ENCODE peak calls at places on chromosome 17, in four cellular contexts. T is HepG2, P is H1, Z is GM12878. D is an unnamed sample.

GRCh38 chr17:68694791-68695485 is 93.8 kb upstream of the FAM20A start:
- DNase-seq in T (no peak), P (no peak), Z (no peak), D (no peak)

GRCh38 chr17:57391076-57391825 is 134.9 kb downstream of the MSI2 start:
- DNase-seq in T (no peak), Z (no peak), P (no peak), D (no peak)

GRCh38 chr17:49859991-49860953 is 12.4 kb upstream of the TAC4 start:
- DNase-seq in Z (no peak), T (peak), P (no peak), D (no peak)

GRCh38 chr17:82212331-82213250 is at the start of gene CCDC57:
- DNase-seq in T (peak), P (peak), Z (no peak), D (peak)

GRCh38 chr17:80114758-80115157 is 13.4 kb downstream of the GAA start:
- DNase-seq in Z (no peak), P (no peak), T (no peak), D (no peak)

GRCh38 chr17:164536-165235 is 16.8 kb downstream of the DOC2B start:
- DNase-seq in T (peak), Z (no peak), P (peak), D (peak)

GRCh38 chr17:63995626-63996025 is 2.5 kb upstream of the PRR29 start:
- DNase-seq in Z (no peak), T (no peak), P (no peak), D (no peak)

GRCh38 chr17:1730345-1731193 is 6.1 kb downstream of the WDR81 start:
- DNase-seq in Z (no peak), P (no peak), T (no peak), D (peak)

GRCh38 chr17:82973456-82974135 is 105.8 kb upstream of the METRNL start:
- DNase-seq in P (no peak), Z (no peak), T (no peak), D (no peak)

GRCh38 chr17:82848022-82848592 is 8.3 kb upstream of the ZNF750 start:
- DNase-seq in Z (no peak), T (peak), P (no peak), D (no peak)

GRCh38 chr17:27593857-27594255 is 37.1 kb upstream of the LGALS9 start:
- DNase-seq in Z (no peak), T (no peak), P (no peak), D (no peak)

GRCh38 chr17:3641717-3642486 is 5.3 kb downstream of the CTNS start:
- DNase-seq in P (no peak), Z (no peak), T (peak), D (no peak)

GRCh38 chr17:49565948-49566491 is 9.7 kb upstream of the NXPH3 start:
- DNase-seq in T (no peak), P (no peak), Z (no peak), D (no peak)

GRCh38 chr17:2899911-2900310 is 103.7 kb downstream of the RAP1GAP2 start:
- DNase-seq in P (no peak), T (no peak), Z (no peak), D (no peak)

GRCh38 chr17:38728290-38728831 is 1.8 kb upstream of the CISD3 start:
- DNase-seq in Z (peak), T (no peak), P (no peak), D (no peak)

GRCh38 chr17:6456321-6456720 is 12.1 kb downstream of the PIMREG start:
- DNase-seq in Z (no peak), P (no peak), T (no peak), D (no peak)

GRCh38 chr17:45436625-45437460 is 4.2 kb upstream of the ARHGAP27 start:
- DNase-seq in T (no peak), P (no peak), Z (no peak), D (no peak)

GRCh38 chr17:46273541-46274236 is 21.2 kb upstream of the LRRC37A start:
- DNase-seq in P (peak), T (no peak), Z (no peak), D (no peak)

GRCh38 chr17:45030733-45031132 is 20.7 kb downstream of the DCAKD start:
- DNase-seq in Z (no peak), T (peak), P (no peak), D (no peak)

GRCh38 chr17:43945074-43945824 is 3.0 kb upstream of the PPY start:
- DNase-seq in Z (no peak), P (no peak), T (no peak), D (no peak)

GRCh38 chr17:66570353-66571195 is 264.3 kb upstream of the CACNG5 start:
- DNase-seq in P (no peak), Z (no peak), T (no peak), D (no peak)

GRCh38 chr17:68972119-68972704 is 17.0 kb upstream of the ABCA8 start:
- DNase-seq in Z (no peak), T (peak), P (no peak), D (no peak)

GRCh38 chr17:28745777-28746473 is 2.1 kb downstream of the TRAF4 start:
- DNase-seq in T (no peak), Z (no peak), P (peak), D (no peak)

GRCh38 chr17:10268005-10268404 is 69.6 kb upstream of the GAS7 start:
- DNase-seq in Z (no peak), P (no peak), T (no peak), D (no peak)

GRCh38 chr17:80362428-80363119 is 52.4 kb upstream of the ENDOV start:
- DNase-seq in T (no peak), P (no peak), Z (no peak), D (peak)

GRCh38 chr17:76907352-76907751 is 39.1 kb downstream of the MGAT5B start:
- DNase-seq in T (no peak), Z (no peak), P (no peak), D (no peak)

GRCh38 chr17:4858880-4859260 is 25.7 kb downstream of the MINK1 start:
- DNase-seq in P (no peak), T (no peak), Z (no peak), D (no peak)
- TF ChIP-seq SRF in P (no peak), T (no peak), Z (no peak), D (no peak)

GRCh38 chr17:75614006-75614405 is 19.2 kb upstream of the SMIM5 start:
- DNase-seq in P (no peak), Z (no peak), T (no peak), D (peak)
- TF ChIP-seq CBX5 in P (no peak), Z (no peak), T (no peak), D (no peak)

GRCh38 chr17:37212184-37212583 is 163.6 kb upstream of the C17orf78 start:
- DNase-seq in P (no peak), Z (no peak), T (no peak), D (no peak)
- TF ChIP-seq SRF in P (no peak), Z (no peak), T (no peak), D (no peak)

DNA sequence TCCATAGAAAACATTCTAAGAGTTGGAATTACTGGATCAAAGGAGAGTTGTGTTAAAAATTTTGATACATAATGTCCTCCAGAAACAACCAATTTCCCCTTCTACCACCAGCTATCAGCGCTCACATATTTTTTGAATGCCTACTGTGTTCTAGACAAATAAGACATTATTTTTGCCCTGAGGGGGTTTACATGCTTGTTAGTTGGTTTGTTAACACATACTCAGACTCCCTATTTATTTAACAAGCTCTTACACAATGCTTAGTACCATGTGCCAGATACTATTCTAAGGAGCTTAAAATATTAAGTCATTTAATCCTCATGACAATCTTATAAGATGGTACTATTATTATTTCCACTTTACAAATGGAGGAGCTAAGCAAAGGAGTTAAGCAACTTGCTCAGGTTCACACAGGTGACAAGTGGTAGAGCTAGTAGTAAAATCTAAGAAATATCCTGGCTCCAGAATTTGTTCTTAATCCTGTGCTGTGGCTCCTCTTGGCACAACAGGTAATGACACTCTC is 194.2 kb downstream of the UTP18 start:
- DNase-seq in Z (no peak), P (no peak), T (no peak), D (no peak)
- TF ChIP-seq CBX5 in Z (no peak), P (no peak), T (no peak), D (no peak)

GRCh38 chr17:74901353-74902145 is 8.1 kb upstream of the FADS6 start:
- DNase-seq in Z (no peak), P (no peak), T (no peak), D (no peak)
- TF ChIP-seq SRF in Z (no peak), P (no peak), T (no peak), D (no peak)

D was measured in K562.